ENCODE peak calls at places on chromosomes 5 and 9, in four cellular contexts. F is stimulated activated CD4-positive, alpha-beta T cell treated with anti-CD3 and anti-CD28 coated beads, Interleukin-2, amount 100 ng/mL, for 48 hours; U is CD8-positive, alpha-beta memory T cell; Y is left kidney. J is an unnamed sample.
A peak's percentile ranks its signal among the peaks of the same experiment; 100 is the strongest.

GRCh38 chr5:139402561-139403158 is 1.2 kb downstream of the SPATA24 start:
- DNase-seq in F (no peak), U (no peak), Y (no peak), J (peak; percentile 27)

GRCh38 chr5:161676109-161676508 is 9.4 kb upstream of the GABRA6 start:
- DNase-seq in F (no peak), Y (peak; percentile 41), U (no peak), J (no peak)

GRCh38 chr9:12766357-12766756 is 8.5 kb upstream of the LURAP1L start:
- DNase-seq in Y (no peak), F (no peak), U (no peak), J (no peak)

GRCh38 chr5:126516133-126516532 is 78.9 kb downstream of the ALDH7A1 start:
- DNase-seq in F (no peak), U (no peak), Y (no peak), J (peak; percentile 82)

GRCh38 chr9:38713426-38713825 is 6.5 kb downstream of the FAM240B start:
- DNase-seq in F (no peak), Y (no peak), U (no peak), J (no peak)

GRCh38 chr5:116406306-116407041 is 168.1 kb downstream of the SEMA6A start:
- DNase-seq in U (no peak), F (no peak), Y (no peak), J (no peak)

GRCh38 chr5:130514984-130515690 is 610.9 kb downstream of the CHSY3 start:
- DNase-seq in Y (no peak), F (no peak), U (no peak), J (no peak)

GRCh38 chr9:114653556-114654159 is 3.9 kb downstream of the TEX53 start:
- DNase-seq in F (peak; percentile 84), U (peak; percentile 80), Y (peak; percentile 88), J (peak; percentile 78)

GRCh38 chr9:274101-274500 is 59.4 kb downstream of the DOCK8 start:
- DNase-seq in Y (no peak), U (no peak), F (no peak), J (no peak)

GRCh38 chr9:90593646-90594045 is 49.0 kb downstream of the DIRAS2 start:
- DNase-seq in F (no peak), Y (no peak), U (no peak), J (no peak)

GRCh38 chr5:178259623-178260536 is 27.3 kb upstream of the PHYKPL start:
- DNase-seq in Y (no peak), U (no peak), F (no peak), J (no peak)

GRCh38 chr5:1251678-1252580 is 26.7 kb downstream of the SLC6A18 start:
- DNase-seq in F (no peak), Y (peak; percentile 22), U (no peak), J (no peak)

GRCh38 chr5:1004598-1005361 is 3.8 kb upstream of the NKD2 start:
- DNase-seq in F (no peak), Y (peak; percentile 84), U (peak; percentile 47), J (peak; percentile 75)

GRCh38 chr5:107361945-107362344 is 308.8 kb downstream of the EFNA5 start:
- DNase-seq in F (no peak), Y (no peak), U (no peak), J (no peak)

GRCh38 chr9:4050686-4051315 is 249.1 kb downstream of the GLIS3 start:
- DNase-seq in F (no peak), Y (peak; percentile 73), U (no peak), J (no peak)

GRCh38 chr5:153629027-153629426 is 138.6 kb downstream of the GRIA1 start:
- DNase-seq in U (no peak), Y (peak; percentile 58), F (no peak), J (peak; percentile 98)

GRCh38 chr5:106397700-106398099 is 1273.0 kb downstream of the EFNA5 start:
- DNase-seq in F (no peak), U (no peak), Y (no peak), J (peak; percentile 81)

GRCh38 chr5:141050622-141051525 is at the start of gene PCDHB1:
- DNase-seq in U (no peak), Y (peak; percentile 58), F (no peak), J (no peak)

GRCh38 chr5:11139471-11139870 is 378.4 kb upstream of the DAP start:
- DNase-seq in F (no peak), U (no peak), Y (peak; percentile 39), J (peak; percentile 40)

GRCh38 chr9:20844916-20845315 is 160.9 kb downstream of the FOCAD start:
- DNase-seq in F (no peak), Y (no peak), U (no peak), J (no peak)

J was measured in SJSA1.